ENCODE peak calls at places on chromosome 7, in four cellular contexts. K is ovary, P is adrenal gland, Z is OCI-LY7. E is an unnamed sample.

GRCh38 chr7:138089080-138089901 is 13.0 kb downstream of the AKR1D1 start:
- DNase-seq in K (no peak), Z (no peak), P (peak; percentile 35), E (no peak)

GRCh38 chr7:50335795-50336754 is 31.6 kb downstream of the IKZF1 start:
- DNase-seq in Z (peak; percentile 71), P (no peak), K (no peak), E (no peak)

GRCh38 chr7:158407581-158408331 is 179.9 kb downstream of the PTPRN2 start:
- DNase-seq in P (no peak), K (no peak), Z (peak; percentile 30), E (no peak)

GRCh38 chr7:91567111-91568012 is 303.1 kb downstream of the FZD1 start:
- DNase-seq in Z (no peak), K (no peak), P (no peak), E (no peak)

GRCh38 chr7:42236266-42237161 is 495 bp downstream of the GLI3 start:
- DNase-seq in Z (no peak), K (peak; percentile 75), P (peak; percentile 50), E (peak; percentile 64)

GRCh38 chr7:3636131-3636860 is 335.2 kb downstream of the SDK1 start:
- DNase-seq in Z (no peak), P (no peak), K (no peak), E (no peak)

GRCh38 chr7:135434047-135434446 is 75.9 kb downstream of the CNOT4 start:
- DNase-seq in K (no peak), Z (no peak), P (no peak), E (no peak)

GRCh38 chr7:96236198-96237039 is 85.5 kb downstream of the SLC25A13 start:
- DNase-seq in K (peak; percentile 85), Z (no peak), P (peak; percentile 79), E (peak; percentile 26)

GRCh38 chr7:50304911-50305621 is 550 bp downstream of the IKZF1 start:
- DNase-seq in P (no peak), K (no peak), Z (peak; percentile 84), E (no peak)

GRCh38 chr7:65279795-65280194 is 93.9 kb upstream of the ZNF92 start:
- DNase-seq in Z (no peak), P (no peak), K (no peak), E (no peak)

GRCh38 chr7:1134951-1135350 is 25.0 kb downstream of the ZFAND2A start:
- DNase-seq in K (no peak), Z (no peak), P (no peak), E (peak; percentile 70)

GRCh38 chr7:978049-978346 is 2.6 kb upstream of the COX19 start:
- DNase-seq in Z (peak; percentile 74), K (no peak), P (no peak), E (no peak)

GRCh38 chr7:117021366-117021765 is 68.1 kb downstream of the ST7 start:
- DNase-seq in P (no peak), K (no peak), Z (no peak), E (no peak)
- H3K4me3 ChIP-seq in P (no peak overlapping the region), K (no peak overlapping the region), Z (no peak overlapping the region), E (no peak overlapping the region)

GRCh38 chr7:43592321-43592720 is 9.4 kb downstream of the STK17A start:
- DNase-seq in P (no peak), K (no peak), Z (no peak), E (no peak)
- H3K4me3 ChIP-seq in P (no peak overlapping the region), K (no peak overlapping the region), Z (no peak overlapping the region), E (no peak overlapping the region)

GRCh38 chr7:11330208-11330607 is 356.5 kb downstream of the PHF14 start:
- DNase-seq in P (no peak), K (no peak), Z (no peak), E (no peak)
- H3K4me3 ChIP-seq in P (no peak overlapping the region), K (no peak overlapping the region), Z (no peak overlapping the region), E (no peak overlapping the region)

DNA sequence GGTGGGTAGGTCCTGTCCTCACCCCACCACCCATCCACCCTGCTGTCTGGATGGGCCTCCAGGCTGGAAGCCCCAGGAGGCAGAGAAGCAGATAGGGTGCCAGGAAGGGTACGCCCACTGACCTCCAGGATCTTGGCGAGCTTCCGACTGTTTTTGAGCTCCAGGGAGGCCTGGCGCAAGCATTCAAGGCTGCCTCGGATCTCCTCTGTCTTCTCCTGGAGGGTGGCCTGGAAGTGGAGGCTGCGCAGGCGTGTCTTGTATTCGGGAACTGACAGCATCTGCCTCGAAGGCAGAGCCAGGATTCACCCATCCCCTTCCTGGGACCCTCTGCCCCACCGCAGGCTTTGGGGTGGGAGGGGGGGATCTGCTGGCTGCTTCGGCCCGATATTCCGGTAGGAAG is 48.4 kb downstream of the GRID2IP start:
- DNase-seq in P (peak; percentile 87), K (no peak), Z (no peak), E (peak; percentile 32)
- H3K4me3 ChIP-seq in P (peak overlapping the region; percentile 70), K (peak overlapping the region; percentile 69), Z (no peak overlapping the region), E (no peak overlapping the region)